ENCODE peak calls at places on chromosomes 3 and 15, in six cellular contexts. One of them, this sample, is unnamed.

GRCh38 chr15:41585140-41586047 is 26.4 kb downstream of the TYRO3 start:
- DNase-seq in HCT116: no peak
- DNase-seq in HepG2: no peak
- DNase-seq in GM12878: no peak
- DNase-seq in H1: peak
- DNase-seq in K562: no peak
- DNase-seq in this sample: no peak

GRCh38 chr3:147419062-147419701 is 10.0 kb downstream of the ZIC1 start:
- DNase-seq in GM12878: no peak
- DNase-seq in HCT116: no peak
- DNase-seq in H1: peak
- DNase-seq in HepG2: no peak
- DNase-seq in K562: peak
- DNase-seq in this sample: no peak

GRCh38 chr3:15486979-15487378 is 34.5 kb downstream of the COLQ start:
- DNase-seq in HCT116: no peak
- DNase-seq in HepG2: no peak
- DNase-seq in H1: no peak
- DNase-seq in K562: no peak
- DNase-seq in GM12878: no peak
- DNase-seq in this sample: no peak

GRCh38 chr15:36996121-36996520 is 104.2 kb downstream of the MEIS2 start:
- DNase-seq in H1: no peak
- DNase-seq in HCT116: no peak
- DNase-seq in HepG2: no peak
- DNase-seq in GM12878: no peak
- DNase-seq in K562: no peak
- DNase-seq in this sample: no peak

GRCh38 chr3:119018690-119019463 is 15.8 kb downstream of the IGSF11 start:
- DNase-seq in K562: no peak
- DNase-seq in HepG2: no peak
- DNase-seq in GM12878: no peak
- DNase-seq in HCT116: no peak
- DNase-seq in H1: no peak
- DNase-seq in this sample: no peak

GRCh38 chr3:134357914-134358811 is 16.1 kb downstream of the AMOTL2 start:
- DNase-seq in GM12878: no peak
- DNase-seq in H1: no peak
- DNase-seq in K562: peak
- DNase-seq in HepG2: peak
- DNase-seq in HCT116: peak
- DNase-seq in this sample: peak

GRCh38 chr15:39211108-39211979 is 369.5 kb upstream of the THBS1 start:
- DNase-seq in K562: no peak
- DNase-seq in H1: no peak
- DNase-seq in HepG2: peak
- DNase-seq in GM12878: no peak
- DNase-seq in HCT116: no peak
- DNase-seq in this sample: no peak

GRCh38 chr15:75578206-75578947 is 738 bp downstream of the PTPN9 start:
- DNase-seq in H1: peak
- DNase-seq in HCT116: no peak
- DNase-seq in HepG2: no peak
- DNase-seq in K562: peak
- DNase-seq in GM12878: no peak
- DNase-seq in this sample: no peak

GRCh38 chr3:183283886-183284285 is 30.8 kb downstream of the B3GNT5 start:
- DNase-seq in H1: no peak
- DNase-seq in K562: no peak
- DNase-seq in HepG2: no peak
- DNase-seq in HCT116: no peak
- DNase-seq in GM12878: no peak
- DNase-seq in this sample: no peak

GRCh38 chr15:75647370-75648155 is at the start of gene SNX33:
- DNase-seq in K562: peak
- DNase-seq in HCT116: no peak
- DNase-seq in GM12878: no peak
- DNase-seq in HepG2: peak
- DNase-seq in H1: peak
- DNase-seq in this sample: peak

GRCh38 chr3:183085634-183086390 is 13.5 kb downstream of the MCCC1 start:
- DNase-seq in GM12878: no peak
- DNase-seq in K562: peak
- DNase-seq in HepG2: no peak
- DNase-seq in HCT116: no peak
- DNase-seq in H1: peak
- DNase-seq in this sample: peak

GRCh38 chr3:132134611-132135010 is 99.8 kb upstream of the CPNE4 start:
- DNase-seq in K562: no peak
- DNase-seq in H1: no peak
- DNase-seq in HCT116: no peak
- DNase-seq in HepG2: no peak
- DNase-seq in GM12878: no peak
- DNase-seq in this sample: no peak

GRCh38 chr15:67303490-67304363 is 49.1 kb downstream of the IQCH start:
- DNase-seq in HepG2: peak
- DNase-seq in K562: peak
- DNase-seq in HCT116: peak
- DNase-seq in GM12878: peak
- DNase-seq in H1: no peak
- DNase-seq in this sample: peak

GRCh38 chr3:179544981-179545645 is 17.6 kb upstream of the ACTL6A start:
- DNase-seq in K562: no peak
- DNase-seq in GM12878: no peak
- DNase-seq in HepG2: no peak
- DNase-seq in H1: no peak
- DNase-seq in HCT116: no peak
- DNase-seq in this sample: no peak

GRCh38 chr15:72474466-72474911 is 359 bp downstream of the ARIH1 start:
- DNase-seq in HepG2: no peak
- DNase-seq in HCT116: no peak
- DNase-seq in GM12878: no peak
- DNase-seq in H1: no peak
- DNase-seq in K562: no peak
- DNase-seq in this sample: no peak

GRCh38 chr3:187550446-187550845 is 119.7 kb downstream of the SST start:
- DNase-seq in H1: no peak
- DNase-seq in K562: no peak
- DNase-seq in HCT116: no peak
- DNase-seq in HepG2: no peak
- DNase-seq in GM12878: no peak
- DNase-seq in this sample: no peak

GRCh38 chr3:52405601-52406115 is 39.2 kb downstream of the SEMA3G start:
- DNase-seq in K562: no peak
- DNase-seq in GM12878: no peak
- DNase-seq in H1: no peak
- DNase-seq in HCT116: no peak
- DNase-seq in HepG2: no peak
- DNase-seq in this sample: no peak

GRCh38 chr3:146912233-146913015 is 307.3 kb upstream of the PLSCR5 start:
- DNase-seq in H1: no peak
- DNase-seq in GM12878: no peak
- DNase-seq in HCT116: no peak
- DNase-seq in HepG2: no peak
- DNase-seq in K562: no peak
- DNase-seq in this sample: no peak

GRCh38 chr3:135539854-135540253 is 425.7 kb upstream of the PPP2R3A start:
- DNase-seq in HCT116: no peak
- DNase-seq in GM12878: no peak
- DNase-seq in K562: no peak
- DNase-seq in HepG2: no peak
- DNase-seq in H1: no peak
- DNase-seq in this sample: no peak

GRCh38 chr3:187288176-187288893 is 3.2 kb downstream of the MASP1 start:
- DNase-seq in HepG2: no peak
- DNase-seq in GM12878: no peak
- DNase-seq in K562: no peak
- DNase-seq in H1: no peak
- DNase-seq in HCT116: no peak
- DNase-seq in this sample: no peak

GRCh38 chr3:105594219-105594618 is 227.5 kb downstream of the ALCAM start:
- DNase-seq in GM12878: no peak
- DNase-seq in HCT116: no peak
- DNase-seq in HepG2: no peak
- DNase-seq in K562: no peak
- DNase-seq in H1: no peak
- DNase-seq in this sample: no peak

GRCh38 chr3:77943598-77943997 is 903.7 kb downstream of the ROBO2 start:
- DNase-seq in GM12878: no peak
- DNase-seq in HCT116: no peak
- DNase-seq in K562: no peak
- DNase-seq in H1: no peak
- DNase-seq in HepG2: no peak
- DNase-seq in this sample: no peak

GRCh38 chr3:15859507-15860013 is 61.8 kb upstream of the ANKRD28 start:
- DNase-seq in GM12878: no peak
- DNase-seq in HCT116: peak
- DNase-seq in HepG2: peak
- DNase-seq in K562: peak
- DNase-seq in H1: no peak
- DNase-seq in this sample: peak

GRCh38 chr3:107962946-107963345 is 127.9 kb downstream of the CD47 start:
- DNase-seq in HCT116: no peak
- DNase-seq in H1: no peak
- DNase-seq in K562: no peak
- DNase-seq in HepG2: no peak
- DNase-seq in GM12878: no peak
- DNase-seq in this sample: no peak

DNA sequence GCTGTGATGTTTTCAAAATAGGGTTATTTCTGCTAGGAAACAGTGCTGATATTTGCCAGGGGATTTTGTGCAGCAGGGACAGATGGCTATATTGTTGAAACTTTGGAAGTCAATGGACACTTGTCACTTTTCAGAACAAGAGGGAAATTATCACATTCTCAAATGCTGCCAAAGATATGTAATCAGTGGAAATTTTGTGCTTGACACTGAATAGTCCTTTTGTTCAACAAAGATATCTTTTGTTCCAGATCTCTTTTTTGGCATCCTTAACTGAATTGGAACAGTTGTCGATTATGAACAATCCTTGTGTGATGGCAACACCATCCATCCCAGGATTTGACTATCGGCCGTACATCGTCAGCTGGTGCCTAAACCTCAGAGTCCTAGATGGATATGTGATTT is 7.8 kb downstream of the CEP97 start:
- DNase-seq in K562: no peak
- DNase-seq in HepG2: no peak
- DNase-seq in H1: no peak
- DNase-seq in GM12878: no peak
- DNase-seq in HCT116: no peak
- DNase-seq in this sample: no peak
- TF ChIP-seq ZNF274 in K562: no peak
- TF ChIP-seq ZNF274 in HepG2: no peak
- TF ChIP-seq ZNF274 in H1: no peak
- TF ChIP-seq ZNF274 in GM12878: no peak
- TF ChIP-seq ZNF274 in HCT116: no peak
- TF ChIP-seq ZNF274 in this sample: no peak

GRCh38 chr15:77634266-77634962 is 1.7 kb upstream of the LINGO1 start:
- DNase-seq in HCT116: peak
- DNase-seq in HepG2: peak
- DNase-seq in H1: peak
- DNase-seq in GM12878: no peak
- DNase-seq in K562: peak
- DNase-seq in this sample: peak
- H3K4me3 ChIP-seq in HCT116: no peak
- H3K4me3 ChIP-seq in HepG2: no peak
- H3K4me3 ChIP-seq in H1: peak
- H3K4me3 ChIP-seq in GM12878: no peak
- H3K4me3 ChIP-seq in K562: no peak
- H3K4me3 ChIP-seq in this sample: peak

DNA sequence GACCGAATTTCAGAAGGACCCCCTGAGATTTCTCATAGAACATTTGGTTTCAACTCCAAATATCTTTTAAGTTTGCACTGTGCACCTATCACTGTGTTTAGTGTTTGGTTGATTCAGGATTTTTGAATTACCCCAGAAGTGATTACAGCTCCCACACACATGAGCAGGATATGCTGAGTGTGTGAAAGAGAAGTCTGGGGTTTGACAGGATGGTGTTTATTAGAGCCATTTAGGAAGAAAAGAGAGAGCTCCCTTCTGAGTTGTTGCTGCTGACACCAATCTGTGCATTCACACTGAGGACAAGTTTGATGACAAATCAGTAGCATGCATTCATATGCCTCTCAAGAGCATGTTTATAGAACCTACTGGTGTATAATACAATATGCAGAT is 118.1 kb downstream of the RPL22L1 start:
- DNase-seq in K562: no peak
- DNase-seq in GM12878: no peak
- DNase-seq in HepG2: no peak
- DNase-seq in H1: no peak
- DNase-seq in HCT116: no peak
- DNase-seq in this sample: no peak
- H3K9ac ChIP-seq in K562: no peak
- H3K9ac ChIP-seq in GM12878: no peak
- H3K9ac ChIP-seq in HepG2: no peak
- H3K9ac ChIP-seq in H1: no peak
- H3K9ac ChIP-seq in HCT116: peak
- H3K9ac ChIP-seq in this sample: no peak

GRCh38 chr3:56796202-56796601 is 5.5 kb downstream of the ARHGEF3 start:
- DNase-seq in HCT116: no peak
- DNase-seq in HepG2: no peak
- DNase-seq in K562: no peak
- DNase-seq in H1: no peak
- DNase-seq in GM12878: no peak
- DNase-seq in this sample: no peak
- TF ChIP-seq ZNF274 in HCT116: no peak
- TF ChIP-seq ZNF274 in HepG2: no peak
- TF ChIP-seq ZNF274 in K562: no peak
- TF ChIP-seq ZNF274 in H1: no peak
- TF ChIP-seq ZNF274 in GM12878: no peak
- TF ChIP-seq ZNF274 in this sample: no peak

GRCh38 chr3:130895690-130896089 is 1.8 kb downstream of the ATP2C1 start:
- DNase-seq in H1: no peak
- DNase-seq in HCT116: no peak
- DNase-seq in HepG2: no peak
- DNase-seq in GM12878: no peak
- DNase-seq in K562: no peak
- DNase-seq in this sample: no peak
- H3K4me3 ChIP-seq in H1: no peak
- H3K4me3 ChIP-seq in HCT116: no peak
- H3K4me3 ChIP-seq in HepG2: peak
- H3K4me3 ChIP-seq in GM12878: peak
- H3K4me3 ChIP-seq in K562: peak
- H3K4me3 ChIP-seq in this sample: no peak